ENCODE peak calls at places on chromosome 6, in eight cellular contexts. K, A, I, Z, U, E, Y and Q are unnamed samples.

GRCh38 chr6:15977050-15977449 is 151.8 kb upstream of the MYLIP start:
- DNase-seq in Y (no peak), I (no peak), E (no peak), A (no peak), U (no peak), Z (no peak), K (no peak), Q (no peak)

GRCh38 chr6:141158740-141159139 is 974.0 kb upstream of the GJE1 start:
- DNase-seq in K (no peak), Y (no peak), I (no peak), A (no peak), U (no peak), Z (no peak), E (no peak), Q (no peak)

GRCh38 chr6:157789297-157789696 is 33.7 kb upstream of the SNX9 start:
- DNase-seq in Z (no peak), I (no peak), Y (no peak), E (no peak), A (no peak), K (no peak), U (no peak), Q (no peak)

GRCh38 chr6:1009041-1009440 is 302.9 kb upstream of the FOXQ1 start:
- DNase-seq in Z (no peak), Y (no peak), I (no peak), K (no peak), E (no peak), A (no peak), U (no peak), Q (no peak)

GRCh38 chr6:34035704-34036356 is 110.1 kb downstream of the GRM4 start:
- DNase-seq in I (no peak), A (no peak), K (no peak), Z (no peak), E (no peak), Y (no peak), U (no peak), Q (no peak)

GRCh38 chr6:165626711-165627110 is 36.3 kb downstream of the PDE10A start:
- DNase-seq in K (no peak), U (no peak), I (no peak), A (no peak), E (no peak), Z (no peak), Y (no peak), Q (no peak)

GRCh38 chr6:25842526-25842925 is 10.7 kb upstream of the SLC17A1 start:
- DNase-seq in I (no peak), Z (no peak), A (no peak), K (no peak), U (no peak), Y (no peak), E (no peak), Q (no peak)

GRCh38 chr6:95227301-95227700 is 350.0 kb upstream of the MANEA start:
- DNase-seq in A (no peak), U (no peak), I (no peak), K (no peak), E (no peak), Y (no peak), Z (no peak), Q (no peak)

GRCh38 chr6:111759413-111759835 is 113.8 kb downstream of the FYN start:
- DNase-seq in Y (no peak), U (no peak), Z (peak), I (no peak), A (no peak), E (peak), K (no peak), Q (peak)

GRCh38 chr6:165055231-165055630 is 254.2 kb downstream of the C6orf118 start:
- DNase-seq in U (no peak), E (no peak), I (no peak), Z (no peak), Y (no peak), A (no peak), K (no peak), Q (no peak)

GRCh38 chr6:2783188-2783957 is 18.2 kb downstream of the WRNIP1 start:
- DNase-seq in K (no peak), Y (no peak), I (peak), E (no peak), A (no peak), U (no peak), Z (no peak), Q (no peak)

GRCh38 chr6:137493218-137494038 is 766 bp downstream of the OLIG3 start:
- DNase-seq in K (peak), Y (no peak), A (no peak), I (peak), U (no peak), E (no peak), Z (no peak), Q (no peak)

GRCh38 chr6:2426561-2427340 is 181.3 kb upstream of the GMDS start:
- DNase-seq in Z (no peak), A (no peak), Y (no peak), E (no peak), K (no peak), I (no peak), U (no peak), Q (no peak)

GRCh38 chr6:126890055-126890454 is 228.4 kb upstream of the RSPO3 start:
- DNase-seq in A (no peak), Z (no peak), Y (no peak), I (no peak), U (no peak), K (no peak), E (no peak), Q (no peak)

GRCh38 chr6:12605888-12606345 is 110.7 kb upstream of the PHACTR1 start:
- DNase-seq in U (peak), K (peak), Y (peak), E (no peak), Z (no peak), I (peak), A (peak), Q (no peak)

GRCh38 chr6:166168616-166169548 is 1.2 kb upstream of the TBXT start:
- DNase-seq in Y (no peak), U (no peak), Z (no peak), I (peak), A (no peak), E (no peak), K (no peak), Q (no peak)

GRCh38 chr6:29964904-29965872 is 22.9 kb downstream of the HLA-A start:
- DNase-seq in Z (peak), I (peak), Y (peak), U (peak), E (peak), A (no peak), K (peak), Q (peak)